ENCODE peak calls at places on chromosomes 16 and 17, in ten cellular contexts. One of them, this sample, is unnamed.
A peak's percentile ranks its signal among the peaks of the same experiment; 100 is the strongest.

GRCh38 chr17:69672924-69673323 is 258.4 kb downstream of the MAP2K6 start:
- DNase-seq in myocyte: peak; percentile 58
- DNase-seq in SW480: no peak
- DNase-seq in kidney tubule cell: peak; percentile 55
- DNase-seq in stimulated activated naive CD8-positive, alpha-beta T cell treated with anti-CD3 and anti-CD28 coated beads, Interleukin-15, amount 100 ng/mL, for 72 hours: no peak
- DNase-seq in Right ventricle myocardium superior: no peak
- DNase-seq in CD4-positive, alpha-beta T cell: no peak
- DNase-seq in left colon: no peak
- DNase-seq in C1 segment of cervical spinal cord: no peak
- DNase-seq in HS-5: peak; percentile 64
- DNase-seq in this sample: no peak

GRCh38 chr17:70610161-70610560 is 440.8 kb downstream of the KCNJ2 start:
- DNase-seq in myocyte: no peak
- DNase-seq in SW480: no peak
- DNase-seq in kidney tubule cell: no peak
- DNase-seq in stimulated activated naive CD8-positive, alpha-beta T cell treated with anti-CD3 and anti-CD28 coated beads, Interleukin-15, amount 100 ng/mL, for 72 hours: no peak
- DNase-seq in Right ventricle myocardium superior: no peak
- DNase-seq in CD4-positive, alpha-beta T cell: no peak
- DNase-seq in left colon: no peak
- DNase-seq in C1 segment of cervical spinal cord: no peak
- DNase-seq in HS-5: no peak
- DNase-seq in this sample: no peak

GRCh38 chr16:88456356-88457292 is 3.5 kb downstream of the ZFPM1 start:
- DNase-seq in myocyte: peak; percentile 25
- DNase-seq in SW480: peak; percentile 80
- DNase-seq in kidney tubule cell: peak; percentile 28
- DNase-seq in stimulated activated naive CD8-positive, alpha-beta T cell treated with anti-CD3 and anti-CD28 coated beads, Interleukin-15, amount 100 ng/mL, for 72 hours: peak; percentile 72
- DNase-seq in Right ventricle myocardium superior: no peak
- DNase-seq in CD4-positive, alpha-beta T cell: peak; percentile 46
- DNase-seq in left colon: no peak
- DNase-seq in C1 segment of cervical spinal cord: no peak
- DNase-seq in HS-5: no peak
- DNase-seq in this sample: peak; percentile 60

GRCh38 chr17:82642022-82642421 is 6.2 kb downstream of the WDR45B start:
- DNase-seq in myocyte: no peak
- DNase-seq in SW480: no peak
- DNase-seq in kidney tubule cell: no peak
- DNase-seq in stimulated activated naive CD8-positive, alpha-beta T cell treated with anti-CD3 and anti-CD28 coated beads, Interleukin-15, amount 100 ng/mL, for 72 hours: no peak
- DNase-seq in Right ventricle myocardium superior: no peak
- DNase-seq in CD4-positive, alpha-beta T cell: no peak
- DNase-seq in left colon: no peak
- DNase-seq in C1 segment of cervical spinal cord: no peak
- DNase-seq in HS-5: no peak
- DNase-seq in this sample: no peak

GRCh38 chr16:20774703-20775362 is 11.0 kb downstream of the ACSM3 start:
- DNase-seq in myocyte: peak; percentile 63
- DNase-seq in SW480: peak; percentile 69
- DNase-seq in kidney tubule cell: peak; percentile 83
- DNase-seq in stimulated activated naive CD8-positive, alpha-beta T cell treated with anti-CD3 and anti-CD28 coated beads, Interleukin-15, amount 100 ng/mL, for 72 hours: peak; percentile 45
- DNase-seq in Right ventricle myocardium superior: peak; percentile 61
- DNase-seq in CD4-positive, alpha-beta T cell: peak; percentile 18
- DNase-seq in left colon: peak; percentile 39
- DNase-seq in C1 segment of cervical spinal cord: no peak
- DNase-seq in HS-5: no peak
- DNase-seq in this sample: peak; percentile 26

GRCh38 chr16:72455743-72456659 is 284.0 kb upstream of the PMFBP1 start:
- DNase-seq in myocyte: no peak
- DNase-seq in SW480: no peak
- DNase-seq in kidney tubule cell: peak; percentile 58
- DNase-seq in stimulated activated naive CD8-positive, alpha-beta T cell treated with anti-CD3 and anti-CD28 coated beads, Interleukin-15, amount 100 ng/mL, for 72 hours: no peak
- DNase-seq in Right ventricle myocardium superior: no peak
- DNase-seq in CD4-positive, alpha-beta T cell: no peak
- DNase-seq in left colon: peak; percentile 49
- DNase-seq in C1 segment of cervical spinal cord: no peak
- DNase-seq in HS-5: no peak
- DNase-seq in this sample: no peak

GRCh38 chr16:87541882-87542234 is 49.0 kb upstream of the ZCCHC14 start:
- DNase-seq in myocyte: peak; percentile 9
- DNase-seq in SW480: no peak
- DNase-seq in kidney tubule cell: no peak
- DNase-seq in stimulated activated naive CD8-positive, alpha-beta T cell treated with anti-CD3 and anti-CD28 coated beads, Interleukin-15, amount 100 ng/mL, for 72 hours: no peak
- DNase-seq in Right ventricle myocardium superior: no peak
- DNase-seq in CD4-positive, alpha-beta T cell: no peak
- DNase-seq in left colon: no peak
- DNase-seq in C1 segment of cervical spinal cord: no peak
- DNase-seq in HS-5: no peak
- DNase-seq in this sample: no peak

GRCh38 chr16:49216593-49216992 is 65.0 kb downstream of the CBLN1 start:
- DNase-seq in myocyte: no peak
- DNase-seq in SW480: no peak
- DNase-seq in kidney tubule cell: no peak
- DNase-seq in stimulated activated naive CD8-positive, alpha-beta T cell treated with anti-CD3 and anti-CD28 coated beads, Interleukin-15, amount 100 ng/mL, for 72 hours: no peak
- DNase-seq in Right ventricle myocardium superior: no peak
- DNase-seq in CD4-positive, alpha-beta T cell: no peak
- DNase-seq in left colon: no peak
- DNase-seq in C1 segment of cervical spinal cord: no peak
- DNase-seq in HS-5: no peak
- DNase-seq in this sample: no peak

GRCh38 chr17:80724723-80725388 is 180.2 kb downstream of the RPTOR start:
- DNase-seq in myocyte: peak; percentile 78
- DNase-seq in SW480: peak; percentile 53
- DNase-seq in kidney tubule cell: peak; percentile 28
- DNase-seq in stimulated activated naive CD8-positive, alpha-beta T cell treated with anti-CD3 and anti-CD28 coated beads, Interleukin-15, amount 100 ng/mL, for 72 hours: no peak
- DNase-seq in Right ventricle myocardium superior: no peak
- DNase-seq in CD4-positive, alpha-beta T cell: no peak
- DNase-seq in left colon: no peak
- DNase-seq in C1 segment of cervical spinal cord: no peak
- DNase-seq in HS-5: peak; percentile 49
- DNase-seq in this sample: no peak

GRCh38 chr17:4610162-4610561 is 25.8 kb downstream of the SMTNL2 start:
- DNase-seq in myocyte: no peak
- DNase-seq in SW480: no peak
- DNase-seq in kidney tubule cell: no peak
- DNase-seq in stimulated activated naive CD8-positive, alpha-beta T cell treated with anti-CD3 and anti-CD28 coated beads, Interleukin-15, amount 100 ng/mL, for 72 hours: no peak
- DNase-seq in Right ventricle myocardium superior: no peak
- DNase-seq in CD4-positive, alpha-beta T cell: no peak
- DNase-seq in left colon: no peak
- DNase-seq in C1 segment of cervical spinal cord: no peak
- DNase-seq in HS-5: no peak
- DNase-seq in this sample: no peak

GRCh38 chr16:7317982-7318381 is 14.7 kb upstream of the RBFOX1 start:
- DNase-seq in myocyte: no peak
- DNase-seq in SW480: no peak
- DNase-seq in kidney tubule cell: no peak
- DNase-seq in stimulated activated naive CD8-positive, alpha-beta T cell treated with anti-CD3 and anti-CD28 coated beads, Interleukin-15, amount 100 ng/mL, for 72 hours: no peak
- DNase-seq in Right ventricle myocardium superior: no peak
- DNase-seq in CD4-positive, alpha-beta T cell: no peak
- DNase-seq in left colon: no peak
- DNase-seq in C1 segment of cervical spinal cord: no peak
- DNase-seq in HS-5: no peak
- DNase-seq in this sample: no peak

GRCh38 chr17:28684963-28685362 is 23.0 kb downstream of the SUPT6H start:
- DNase-seq in myocyte: peak; percentile 46
- DNase-seq in SW480: no peak
- DNase-seq in kidney tubule cell: peak; percentile 67
- DNase-seq in stimulated activated naive CD8-positive, alpha-beta T cell treated with anti-CD3 and anti-CD28 coated beads, Interleukin-15, amount 100 ng/mL, for 72 hours: no peak
- DNase-seq in Right ventricle myocardium superior: no peak
- DNase-seq in CD4-positive, alpha-beta T cell: no peak
- DNase-seq in left colon: peak; percentile 47
- DNase-seq in C1 segment of cervical spinal cord: peak; percentile 46
- DNase-seq in HS-5: no peak
- DNase-seq in this sample: no peak

GRCh38 chr17:16975266-16975651 is 3.3 kb upstream of the TNFRSF13B start:
- DNase-seq in myocyte: no peak
- DNase-seq in SW480: no peak
- DNase-seq in kidney tubule cell: no peak
- DNase-seq in stimulated activated naive CD8-positive, alpha-beta T cell treated with anti-CD3 and anti-CD28 coated beads, Interleukin-15, amount 100 ng/mL, for 72 hours: no peak
- DNase-seq in Right ventricle myocardium superior: no peak
- DNase-seq in CD4-positive, alpha-beta T cell: no peak
- DNase-seq in left colon: no peak
- DNase-seq in C1 segment of cervical spinal cord: no peak
- DNase-seq in HS-5: no peak
- DNase-seq in this sample: no peak

GRCh38 chr16:81831722-81832126 is 52.6 kb downstream of the PLCG2 start:
- DNase-seq in myocyte: no peak
- DNase-seq in SW480: no peak
- DNase-seq in kidney tubule cell: peak; percentile 30
- DNase-seq in stimulated activated naive CD8-positive, alpha-beta T cell treated with anti-CD3 and anti-CD28 coated beads, Interleukin-15, amount 100 ng/mL, for 72 hours: peak; percentile 55
- DNase-seq in Right ventricle myocardium superior: peak; percentile 73
- DNase-seq in CD4-positive, alpha-beta T cell: no peak
- DNase-seq in left colon: peak; percentile 78
- DNase-seq in C1 segment of cervical spinal cord: peak; percentile 3
- DNase-seq in HS-5: no peak
- DNase-seq in this sample: peak; percentile 28